ENCODE peak calls at places on chromosomes 1 and 21, in four cellular contexts. K, S, Z and G are unnamed samples.

GRCh38 chr1:2523891-2524609 is 2.3 kb downstream of the PANK4 start:
- DNase-seq in K (no peak), S (no peak), Z (no peak), G (no peak)

GRCh38 chr1:192573499-192573898 is 2.1 kb upstream of the RGS1 start:
- DNase-seq in K (peak; percentile 59), S (peak; percentile 18), Z (no peak), G (peak; percentile 64)

GRCh38 chr1:93438716-93439115 is 9.2 kb upstream of the FNBP1L start:
- DNase-seq in K (no peak), S (no peak), Z (no peak), G (no peak)

GRCh38 chr21:32994305-32994704 is 31.4 kb upstream of the OLIG2 start:
- DNase-seq in K (no peak), S (peak; percentile 65), Z (no peak), G (peak; percentile 39)

GRCh38 chr21:32921632-32922230 is 104.0 kb upstream of the OLIG2 start:
- DNase-seq in K (no peak), S (peak; percentile 41), Z (peak; percentile 29), G (peak; percentile 6)

GRCh38 chr1:233240839-233241682 is 54.5 kb downstream of the PCNX2 start:
- DNase-seq in K (no peak), S (peak; percentile 39), Z (no peak), G (peak; percentile 30)

GRCh38 chr1:181324797-181325616 is 158.3 kb upstream of the CACNA1E start:
- DNase-seq in K (no peak), S (peak; percentile 56), Z (peak; percentile 66), G (no peak)

GRCh38 chr1:204258213-204259115 is 44.7 kb upstream of the GOLT1A start:
- DNase-seq in K (peak; percentile 18), S (peak; percentile 78), Z (peak; percentile 37), G (peak; percentile 48)

GRCh38 chr1:9822897-9823692 is 670 bp downstream of the CLSTN1 start:
- DNase-seq in K (no peak), S (peak; percentile 31), Z (no peak), G (no peak)

GRCh38 chr1:155889566-155889965 is 21.6 kb downstream of the RIT1 start:
- DNase-seq in K (peak; percentile 46), S (no peak), Z (no peak), G (peak; percentile 59)

GRCh38 chr1:162161921-162162550 is 92.5 kb downstream of the NOS1AP start:
- DNase-seq in K (peak; percentile 38), S (no peak), Z (no peak), G (no peak)

GRCh38 chr1:26788515-26788785 is 700 bp downstream of the PIGV start:
- DNase-seq in K (no peak), S (no peak), Z (no peak), G (no peak)

GRCh38 chr1:26787706-26788514 is at the start of gene PIGV:
- DNase-seq in K (peak; percentile 48), S (peak; percentile 79), Z (peak; percentile 55), G (peak; percentile 79)

GRCh38 chr1:26786437-26787380 is 1.0 kb upstream of the PIGV start:
- DNase-seq in K (peak; percentile 88), S (peak; percentile 39), Z (no peak), G (peak; percentile 86)

GRCh38 chr1:26785611-26786436 is 1.9 kb upstream of the PIGV start:
- DNase-seq in K (peak; percentile 56), S (no peak), Z (no peak), G (peak; percentile 53)

GRCh38 chr1:26787381-26787705 is 407 bp upstream of the PIGV start:
- DNase-seq in K (peak; percentile 59), S (no peak), Z (no peak), G (peak; percentile 72)
- TF ChIP-seq EZH2 in K (no peak), S (no peak), Z (no peak), G (no peak)

GRCh38 chr1:203128691-203129500 is 1.4 kb downstream of the ADORA1 start:
- DNase-seq in K (no peak), S (no peak), Z (no peak), G (no peak)

GRCh38 chr1:203130358-203130992 is 2.9 kb downstream of the ADORA1 start:
- DNase-seq in K (no peak), S (no peak), Z (no peak), G (no peak)

GRCh38 chr1:203127672-203128611 is at the start of gene ADORA1:
- DNase-seq in K (peak; percentile 54), S (peak; percentile 38), Z (peak; percentile 10), G (peak; percentile 70)

GRCh38 chr1:203131548-203132200 is 4.1 kb downstream of the ADORA1 start:
- DNase-seq in K (no peak), S (no peak), Z (no peak), G (no peak)

DNA sequence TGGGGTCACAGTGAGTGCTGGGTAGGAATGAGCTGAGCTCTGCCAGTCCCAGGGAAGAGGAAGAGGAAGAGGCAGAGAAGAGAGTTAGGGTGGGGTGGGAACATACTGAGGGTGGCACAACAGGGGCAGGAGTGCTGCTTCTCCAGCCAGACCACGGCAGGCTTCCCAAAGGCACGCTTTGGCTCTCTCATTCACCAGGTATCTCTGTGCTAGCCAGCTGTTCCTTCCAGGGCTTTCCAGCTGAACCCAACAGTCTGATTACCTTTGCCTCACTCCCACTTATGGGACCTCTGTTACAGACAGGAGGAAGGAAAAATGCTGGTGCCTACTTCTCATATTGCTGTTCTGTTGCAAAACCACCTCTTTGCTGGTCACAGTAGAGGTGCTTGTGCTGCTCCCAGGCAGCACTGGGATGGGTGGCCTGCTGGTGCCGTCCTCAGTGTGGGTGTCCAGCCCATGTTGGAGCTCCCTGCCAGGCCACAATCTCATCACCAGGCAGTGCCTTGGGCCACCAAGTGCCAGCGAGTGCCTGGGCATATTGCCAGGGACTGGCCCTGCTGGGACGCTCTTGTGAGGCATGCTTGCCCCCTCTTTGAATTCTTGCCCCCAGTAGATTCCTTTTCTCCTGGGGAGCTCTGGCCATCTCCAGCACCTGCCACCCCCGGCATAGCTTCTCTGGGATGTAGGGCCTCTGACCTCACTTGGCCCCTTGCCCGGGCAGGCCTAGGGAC is 2.1 kb downstream of the ADORA1 start:
- DNase-seq in K (no peak), S (no peak), Z (no peak), G (no peak)
- H3K27me3 ChIP-seq in K (peaks cover under 1% of the 10 kb centered on the region), S (peaks cover 24% of the 10 kb centered on the region), Z (no peaks in the 10 kb centered on the region), G (peaks cover 17% of the 10 kb centered on the region)

DNA sequence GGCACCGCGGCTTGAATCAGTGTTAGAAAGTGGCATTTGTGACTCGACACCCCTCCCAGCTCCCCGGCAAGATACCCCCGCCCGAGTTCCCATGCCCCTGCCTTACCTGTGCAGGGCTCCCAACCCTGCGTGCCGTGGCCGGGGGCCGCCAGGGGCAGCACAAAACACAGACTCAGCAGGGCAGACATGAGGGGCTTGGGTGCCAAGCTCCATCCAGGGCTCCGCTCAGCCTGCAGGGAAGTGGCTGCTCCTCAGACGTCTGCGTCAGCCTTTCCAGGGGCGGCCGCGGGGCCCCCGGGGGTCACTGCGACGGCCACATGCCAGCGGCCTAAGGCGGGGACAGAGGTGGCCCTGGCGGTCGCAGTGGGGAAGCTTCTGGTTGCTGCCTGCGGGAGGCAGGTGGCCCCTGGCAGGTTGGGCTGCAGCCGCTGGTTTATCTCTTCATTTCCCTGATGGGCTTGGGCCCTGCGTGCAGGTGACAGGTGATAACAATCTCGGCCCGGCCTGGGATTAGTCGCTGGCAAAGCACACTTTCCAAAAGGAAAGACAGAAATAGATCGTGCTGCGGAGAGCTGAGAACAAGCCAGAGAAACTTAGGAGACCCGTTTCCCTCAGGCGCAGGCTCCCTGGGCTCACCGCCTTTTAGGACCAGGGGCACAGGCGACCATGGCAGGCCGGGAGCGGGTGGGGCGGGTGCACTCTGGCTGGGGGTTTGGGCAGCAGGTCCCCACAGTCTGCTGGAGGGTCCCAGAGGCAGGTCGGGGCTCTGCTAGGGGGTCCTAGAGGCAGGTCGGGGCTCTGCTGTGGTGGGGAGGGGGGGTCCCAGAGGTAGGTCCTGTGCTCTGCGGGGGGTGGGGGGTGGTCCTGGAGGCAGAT is at the start of gene TSPEAR:
- DNase-seq in K (no peak), S (no peak), Z (no peak), G (no peak)
- TF ChIP-seq EZH2 in K (peak; percentile 22), S (no peak), Z (no peak), G (peak; percentile 68)

GRCh38 chr1:68232354-68233148 is at the start of gene WLS:
- DNase-seq in K (peak; percentile 74), S (peak; percentile 66), Z (peak; percentile 38), G (peak; percentile 83)

GRCh38 chr1:68229927-68230812 is 2.2 kb downstream of the WLS start:
- DNase-seq in K (peak; percentile 52), S (no peak), Z (no peak), G (peak; percentile 62)

GRCh38 chr1:68233202-68233601 is 879 bp upstream of the WLS start:
- DNase-seq in K (no peak), S (no peak), Z (no peak), G (no peak)

GRCh38 chr1:68231627-68232303 is 558 bp downstream of the WLS start:
- DNase-seq in K (peak; percentile 67), S (peak; percentile 55), Z (no peak), G (peak; percentile 79)

DNA sequence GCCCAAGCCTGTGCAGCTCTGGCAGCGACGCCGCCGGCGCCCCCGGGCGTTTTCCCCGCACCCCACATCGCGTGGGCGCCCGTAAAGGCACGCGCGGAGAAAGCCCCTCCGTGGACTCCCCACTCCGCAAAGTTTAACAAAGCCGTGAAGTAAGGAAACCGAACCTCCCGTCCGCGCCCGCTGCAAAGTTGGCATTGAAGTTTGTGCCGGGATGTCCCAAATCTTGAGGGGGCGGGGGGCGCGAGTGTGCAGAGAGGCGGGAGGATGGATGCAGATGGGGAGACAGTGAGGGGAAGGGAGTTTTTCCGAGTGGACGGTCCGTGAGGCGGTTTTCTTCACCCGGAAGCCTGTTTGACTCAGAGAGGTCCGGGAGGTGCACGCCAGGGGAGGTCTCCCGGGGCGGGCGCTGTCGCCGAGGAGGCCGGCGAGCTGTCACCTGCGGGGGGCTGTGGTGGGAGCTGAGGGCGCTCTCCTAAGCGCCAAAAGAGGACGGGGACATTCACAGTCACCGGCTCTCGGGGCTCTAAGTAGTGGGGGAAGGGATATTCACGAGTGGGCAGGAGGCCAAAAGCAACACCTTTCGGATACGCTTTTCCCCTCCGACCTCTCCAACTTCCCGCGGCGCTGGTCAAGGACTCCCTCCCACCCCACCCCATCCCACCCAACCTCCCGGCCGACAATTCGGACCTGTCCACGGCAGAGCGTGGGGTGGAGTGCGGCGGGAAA is 1.3 kb downstream of the WLS start:
- DNase-seq in K (no peak), S (peak; percentile 8), Z (no peak), G (no peak)
- H3K27me3 ChIP-seq in K (no peaks in the 10 kb centered on the region), S (no peaks in the 10 kb centered on the region), Z (no peaks in the 10 kb centered on the region), G (no peaks in the 10 kb centered on the region)

GRCh38 chr1:170660281-170660713 is 3.6 kb upstream of the PRRX1 start:
- DNase-seq in K (no peak), S (no peak), Z (no peak), G (no peak)
- TF ChIP-seq EZH2 in K (no peak), S (no peak), Z (no peak), G (no peak)

GRCh38 chr1:206507395-206508129 is at the start of gene RASSF5:
- DNase-seq in K (peak; percentile 32), S (peak; percentile 90), Z (no peak), G (peak; percentile 61)

GRCh38 chr1:206508130-206508884 is 976 bp downstream of the RASSF5 start:
- DNase-seq in K (no peak), S (no peak), Z (no peak), G (no peak)

GRCh38 chr1:206510371-206510770 is 3.0 kb downstream of the RASSF5 start:
- DNase-seq in K (no peak), S (no peak), Z (no peak), G (no peak)

GRCh38 chr1:206509612-206510257 is 2.4 kb downstream of the RASSF5 start:
- DNase-seq in K (no peak), S (no peak), Z (no peak), G (no peak)

GRCh38 chr1:206508956-206509355 is 1.6 kb downstream of the RASSF5 start:
- DNase-seq in K (no peak), S (no peak), Z (no peak), G (peak; percentile 36)
- H3K27me3 ChIP-seq in K (peaks cover 47% of the 10 kb centered on the region), S (no peaks in the 10 kb centered on the region), Z (no peaks in the 10 kb centered on the region), G (peaks cover 2% of the 10 kb centered on the region)